ENCODE peak calls at places on chromosomes 11 and 22, in eight cellular contexts. T is MM.1S, A is breast epithelium, B is IMR-90, U is HCT116, J is upper lobe of right lung, L is A549, I is kidney. P is an unnamed sample.

GRCh38 chr22:26998134-26998533 is 340.7 kb downstream of the MIAT start:
- DNase-seq in J (no peak), B (no peak), L (no peak), I (no peak), A (no peak), T (no peak), U (no peak), P (no peak)

GRCh38 chr11:47989779-47990178 is 9.4 kb downstream of the PTPRJ start:
- DNase-seq in B (no peak), U (no peak), A (no peak), J (no peak), I (no peak), T (no peak), L (no peak), P (no peak)

GRCh38 chr22:45240810-45241631 is at the start of gene KIAA0930:
- DNase-seq in U (peak), T (peak), L (peak), A (peak), I (peak), B (peak), J (peak), P (peak)

GRCh38 chr22:36608987-36609386 is 80.0 kb upstream of the EIF3D start:
- DNase-seq in U (no peak), J (no peak), L (no peak), I (no peak), A (no peak), T (no peak), B (no peak), P (no peak)

GRCh38 chr11:30586251-30587144 is at the start of gene MPPED2:
- DNase-seq in A (peak), L (peak), U (no peak), I (peak), J (peak), B (no peak), T (peak), P (no peak)

GRCh38 chr11:46560300-46561025 is 33.4 kb downstream of the AMBRA1 start:
- DNase-seq in U (no peak), J (no peak), A (no peak), I (no peak), B (peak), T (peak), L (no peak), P (no peak)

GRCh38 chr11:106249857-106250256 is 172.4 kb downstream of the AASDHPPT start:
- DNase-seq in L (no peak), T (no peak), J (no peak), A (no peak), B (no peak), I (no peak), U (no peak), P (no peak)

GRCh38 chr11:99015634-99016454 is 4.9 kb upstream of the CNTN5 start:
- DNase-seq in J (no peak), U (peak), B (peak), L (peak), T (peak), I (no peak), A (no peak), P (no peak)

GRCh38 chr11:119567667-119568582 is 145.0 kb upstream of the THY1 start:
- DNase-seq in L (no peak), I (no peak), U (no peak), B (peak), A (no peak), J (no peak), T (no peak), P (no peak)

GRCh38 chr11:65887723-65888162 is 528 bp downstream of the FIBP start:
- DNase-seq in B (peak), T (peak), U (no peak), L (no peak), I (no peak), J (no peak), A (no peak), P (no peak)

GRCh38 chr22:30488121-30488520 is 16.3 kb upstream of the SEC14L3 start:
- DNase-seq in A (no peak), J (no peak), T (no peak), B (no peak), I (no peak), U (no peak), L (no peak), P (no peak)

GRCh38 chr11:25776238-25776637 is 555.7 kb upstream of the ANO3 start:
- DNase-seq in J (no peak), U (no peak), B (no peak), L (no peak), I (no peak), T (no peak), A (no peak), P (no peak)

GRCh38 chr11:103910721-103911120 is 125.7 kb upstream of the DDI1 start:
- DNase-seq in B (no peak), A (no peak), T (no peak), U (no peak), I (no peak), J (no peak), L (no peak), P (no peak)

GRCh38 chr11:2792376-2793250 is 92.8 kb upstream of the KCNQ1OT1 start:
- DNase-seq in J (peak), A (peak), T (no peak), U (no peak), I (peak), L (no peak), B (no peak), P (peak)

GRCh38 chr11:128981254-128981653 is 38.6 kb upstream of the TP53AIP1 start:
- DNase-seq in I (no peak), U (no peak), L (no peak), A (no peak), B (no peak), J (no peak), T (no peak), P (no peak)

GRCh38 chr11:126927628-126928027 is 72.9 kb downstream of the KIRREL3 start:
- DNase-seq in U (no peak), J (no peak), B (peak), L (no peak), A (no peak), I (no peak), T (no peak), P (no peak)

GRCh38 chr22:43490311-43490710 is 78.5 kb downstream of the MPPED1 start:
- DNase-seq in A (no peak), I (peak), B (no peak), U (no peak), J (no peak), L (no peak), T (no peak), P (peak)

GRCh38 chr22:43493297-43493696 is 81.5 kb downstream of the MPPED1 start:
- DNase-seq in B (no peak), U (no peak), J (no peak), L (no peak), T (no peak), A (no peak), I (peak), P (peak)

GRCh38 chr22:43488937-43489336 is 77.1 kb downstream of the MPPED1 start:
- DNase-seq in L (no peak), U (no peak), I (peak), T (no peak), B (no peak), A (no peak), J (no peak), P (peak)

GRCh38 chr22:43491177-43491576 is 79.4 kb downstream of the MPPED1 start:
- DNase-seq in A (no peak), U (no peak), T (no peak), J (no peak), I (no peak), L (no peak), B (no peak), P (no peak)

DNA sequence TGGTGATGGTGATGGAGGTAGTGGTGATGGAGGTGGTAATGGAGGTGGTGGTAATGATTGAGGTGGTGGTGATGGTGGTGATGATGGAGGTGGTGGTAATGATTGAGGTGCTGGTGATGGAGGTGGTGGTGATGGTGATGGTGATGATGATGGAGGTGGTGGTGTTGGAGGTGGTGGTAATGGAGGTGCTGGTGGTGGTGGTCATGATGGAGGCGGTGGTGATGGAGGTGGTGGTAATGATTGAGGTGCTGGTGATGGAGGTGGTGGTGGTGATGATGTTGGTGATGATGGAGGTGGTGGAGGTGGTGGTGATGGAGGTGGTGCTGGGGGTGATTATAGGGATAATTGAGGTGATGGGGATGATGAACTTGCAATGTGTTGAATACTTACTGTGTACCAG is 79.9 kb downstream of the MPPED1 start:
- DNase-seq in L (no peak), T (no peak), U (no peak), I (no peak), A (no peak), J (no peak), B (no peak), P (no peak)
- H3K27ac ChIP-seq in L (no peak), T (no peak), U (no peak), I (no peak), A (no peak), J (no peak), B (no peak), P (no peak)

GRCh38 chr11:124897681-124898680 is at the start of gene ROBO4:
- DNase-seq in L (no peak), J (no peak), U (peak), I (no peak), B (peak), T (no peak), A (no peak), P (no peak)
- TF ChIP-seq CTCF in L (no peak), J (peak), U (no peak), I (no peak), B (no peak), T (no peak), A (no peak), P (no peak)

GRCh38 chr11:111206472-111206871 is 39.1 kb upstream of the POU2AF2 start:
- DNase-seq in T (no peak), J (no peak), U (no peak), I (no peak), A (no peak), B (peak), L (peak), P (no peak)
- H3K27ac ChIP-seq in T (no peak), J (no peak), U (no peak), I (no peak), A (no peak), B (peak), L (peak), P (no peak)

GRCh38 chr11:8059030-8059429 is 22.0 kb upstream of the TUB start:
- DNase-seq in U (no peak), J (no peak), A (no peak), I (no peak), L (no peak), B (no peak), T (no peak), P (no peak)

GRCh38 chr11:8058216-8058615 is 22.8 kb upstream of the TUB start:
- DNase-seq in T (no peak), I (no peak), U (no peak), A (no peak), J (no peak), L (no peak), B (no peak), P (no peak)

GRCh38 chr11:8056810-8057463 is 24.1 kb upstream of the TUB start:
- DNase-seq in B (peak), J (no peak), I (no peak), U (no peak), T (no peak), A (no peak), L (no peak), P (peak)

GRCh38 chr11:8055836-8056526 is 25.0 kb upstream of the TUB start:
- DNase-seq in I (no peak), A (no peak), T (no peak), B (no peak), J (no peak), U (no peak), L (no peak), P (no peak)

DNA sequence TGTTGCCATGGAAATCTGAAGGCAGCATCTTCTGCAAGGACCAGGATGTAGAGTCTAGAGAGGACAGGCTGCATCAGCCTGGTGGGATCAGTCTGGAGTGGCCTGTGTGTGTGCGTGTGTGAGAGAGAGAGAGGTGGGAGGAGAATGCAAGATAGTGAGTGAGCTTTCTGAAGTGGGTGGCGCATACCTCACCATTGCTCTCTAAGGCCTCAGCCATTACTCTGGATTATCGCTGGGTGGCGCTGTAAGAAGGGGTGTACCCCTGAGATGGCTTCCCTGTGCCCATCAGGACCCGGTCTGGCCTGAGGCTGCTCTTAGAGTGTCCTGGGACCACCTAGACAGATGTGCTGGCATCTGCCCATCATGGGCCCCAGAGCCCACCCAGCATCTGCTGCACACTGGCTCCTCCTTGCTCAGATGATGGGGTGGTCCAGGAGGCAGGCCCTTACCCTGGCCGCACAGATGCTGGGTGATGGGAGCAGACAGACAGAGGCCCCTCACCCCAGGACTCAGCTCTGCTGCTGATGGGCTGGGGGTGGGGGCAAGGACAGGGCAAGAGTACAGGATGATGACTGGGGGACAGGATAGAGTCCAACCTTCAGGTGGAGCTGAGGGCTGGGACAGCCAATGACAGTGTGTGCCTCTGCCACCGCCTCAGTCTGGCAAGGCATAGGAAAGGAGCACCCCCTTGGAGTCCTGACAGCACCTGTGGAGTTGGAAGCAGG is 25.7 kb upstream of the TUB start:
- DNase-seq in L (no peak), T (no peak), I (no peak), J (no peak), B (no peak), A (no peak), U (no peak), P (no peak)
- TF ChIP-seq CTCF in L (no peak), T (peak), I (no peak), J (no peak), B (peak), A (no peak), U (peak), P (no peak)

GRCh38 chr11:10386361-10386760 is 68.7 kb upstream of the AMPD3 start:
- DNase-seq in U (no peak), A (no peak), T (no peak), J (no peak), L (no peak), I (no peak), B (no peak), P (no peak)
- H3K27ac ChIP-seq in U (no peak), A (no peak), T (no peak), J (peak), L (no peak), I (no peak), B (peak), P (no peak)

DNA sequence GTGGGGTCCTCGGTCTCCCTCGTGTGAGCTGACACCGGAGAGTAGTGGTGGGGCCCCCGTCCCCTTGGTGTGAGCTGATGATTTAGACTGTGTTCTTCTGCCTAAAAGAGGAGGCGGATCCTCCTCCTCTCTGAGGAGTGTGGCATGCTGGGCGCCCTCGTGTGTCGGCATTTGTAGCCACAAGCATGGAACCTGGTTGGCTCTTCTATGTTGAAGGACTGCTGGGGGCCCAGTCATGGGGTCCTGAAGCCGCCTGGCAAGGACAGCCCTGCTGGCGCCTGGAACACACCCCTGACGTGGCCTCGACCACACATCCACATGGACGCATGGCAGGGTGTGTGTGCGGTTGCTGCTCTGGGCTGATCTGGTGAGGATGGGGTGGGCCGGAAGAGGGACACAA is 50.2 kb downstream of the AP2A2 start:
- DNase-seq in A (no peak), I (peak), U (no peak), L (peak), T (no peak), B (peak), J (no peak), P (no peak)
- TF ChIP-seq CTCF in A (no peak), I (no peak), U (no peak), L (peak), T (no peak), B (peak), J (peak), P (no peak)

DNA sequence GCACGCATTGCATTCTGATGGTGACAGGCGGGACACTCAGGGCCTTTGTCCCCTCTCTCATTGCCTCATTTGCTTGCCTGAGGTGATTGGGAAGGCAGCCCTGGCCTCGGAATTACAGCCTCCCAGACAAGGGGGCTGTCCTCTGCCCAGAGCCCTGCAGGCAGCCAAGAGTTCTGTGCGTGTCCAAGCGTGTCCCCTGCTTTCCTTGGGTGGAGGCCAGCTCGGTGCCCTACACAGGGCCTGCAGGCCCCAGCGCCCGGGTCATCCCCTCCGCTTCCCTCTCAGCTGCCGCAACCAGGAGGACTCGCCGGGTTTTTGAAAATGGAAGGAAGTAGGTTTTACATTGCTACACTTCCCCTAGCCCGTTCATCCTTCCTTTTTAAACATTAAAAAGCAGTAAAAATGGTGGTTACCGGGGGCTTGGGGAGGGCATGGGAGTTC is 1.9 kb downstream of the GRAMD4 start:
- DNase-seq in L (no peak), A (no peak), U (no peak), I (peak), B (no peak), T (no peak), J (no peak), P (peak)
- H3K27ac ChIP-seq in L (no peak), A (peak), U (no peak), I (no peak), B (no peak), T (no peak), J (peak), P (no peak)

DNA sequence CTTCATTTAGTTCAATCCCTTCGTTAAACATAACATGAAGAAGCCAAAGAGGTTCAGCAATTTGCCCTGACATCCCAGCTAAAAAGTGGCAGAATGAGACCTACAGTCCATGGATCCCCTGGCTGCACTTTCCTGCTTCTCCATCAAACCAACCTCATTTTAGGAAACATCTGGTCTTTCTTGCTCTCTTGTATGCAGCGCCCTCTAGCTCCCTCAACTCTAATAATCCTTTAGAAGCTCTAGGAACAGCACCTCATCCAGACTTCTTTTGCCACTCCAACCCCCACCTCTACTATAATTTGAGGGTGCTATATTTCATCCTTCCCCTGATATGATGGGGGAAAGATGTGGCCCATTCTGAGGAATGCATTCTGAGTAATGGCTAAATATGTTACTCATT is 7.4 kb downstream of the CNTF start:
- DNase-seq in L (peak), A (no peak), B (peak), T (peak), U (peak), I (no peak), J (no peak), P (no peak)
- TF ChIP-seq CTCF in L (peak), A (peak), B (peak), T (peak), U (peak), I (peak), J (peak), P (peak)

DNA sequence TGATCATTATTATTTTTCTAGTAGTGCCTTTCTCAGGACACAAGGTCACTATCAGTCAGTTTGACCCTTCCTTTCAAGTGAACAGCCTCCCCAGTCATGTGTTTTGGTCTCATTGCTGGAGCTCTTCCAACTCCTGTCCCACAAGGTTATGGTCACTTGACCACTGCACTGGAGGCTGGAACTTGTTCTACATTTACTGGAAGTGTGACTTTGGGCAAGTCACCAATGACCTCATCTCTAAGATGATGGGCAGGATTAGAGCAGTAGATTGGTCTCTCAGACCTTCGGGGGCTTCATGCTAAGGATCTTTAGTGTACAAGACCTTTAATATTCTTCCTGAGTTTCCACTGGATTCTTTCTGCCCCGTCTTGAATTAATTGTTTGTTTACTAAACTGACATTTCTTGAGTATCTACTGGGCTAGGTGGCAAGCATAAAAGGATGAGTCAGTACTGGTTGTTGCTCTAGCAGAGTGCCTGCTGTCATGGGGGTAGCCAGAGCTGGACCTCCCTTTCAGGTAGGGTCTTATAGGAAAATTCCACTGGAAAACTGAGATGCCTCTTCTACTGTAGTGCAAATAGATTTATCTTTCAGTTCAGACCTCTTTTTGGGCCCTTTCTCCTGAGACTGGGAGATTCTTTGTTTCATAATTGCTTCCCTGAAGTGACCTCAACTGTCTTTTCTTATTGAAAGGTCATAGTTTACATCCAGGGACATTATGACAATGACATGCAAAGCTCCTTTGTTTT is 106.8 kb downstream of the GRAMD1B start:
- DNase-seq in U (no peak), B (no peak), I (no peak), J (no peak), L (no peak), A (no peak), T (no peak), P (no peak)
- H3K27ac ChIP-seq in U (no peak), B (no peak), I (no peak), J (no peak), L (peak), A (no peak), T (no peak), P (no peak)